ENCODE peak calls at places on chromosomes 2 and 18, in four cellular contexts. G is GM12878, J is IMR-90, E is K562. A is an unnamed sample.

GRCh38 chr18:63964908-63965307 is 5.0 kb upstream of the SERPINB8 start:
- DNase-seq in G (no peak), J (no peak), E (no peak), A (no peak)

GRCh38 chr2:121015971-121016485 is 269.0 kb downstream of the TFCP2L1 start:
- DNase-seq in G (no peak), J (no peak), E (no peak), A (no peak)

GRCh38 chr2:150127995-150128394 is 359.5 kb downstream of the RND3 start:
- DNase-seq in G (no peak), J (peak), E (no peak), A (no peak)

GRCh38 chr18:44586782-44587524 is 93.7 kb upstream of the SETBP1 start:
- DNase-seq in G (no peak), J (no peak), E (no peak), A (peak)

GRCh38 chr2:240604291-240604938 is 17.9 kb downstream of the CAPN10 start:
- DNase-seq in G (no peak), J (peak), E (peak), A (peak)

GRCh38 chr2:146457221-146457620 is 1387.6 kb upstream of the ACVR2A start:
- DNase-seq in G (no peak), J (no peak), E (no peak), A (no peak)

GRCh38 chr2:8214221-8214620 is 467.6 kb upstream of the ID2 start:
- DNase-seq in G (no peak), J (peak), E (no peak), A (no peak)

GRCh38 chr18:65363911-65364632 is 386.7 kb upstream of the CDH7 start:
- DNase-seq in G (no peak), J (no peak), E (no peak), A (no peak)

GRCh38 chr2:169716229-169716886 is 17.3 kb upstream of the KLHL23 start:
- DNase-seq in G (no peak), J (peak), E (peak), A (peak)

GRCh38 chr2:148875387-148876051 is 492 bp downstream of the KIF5C start:
- DNase-seq in G (no peak), J (no peak), E (no peak), A (peak)

GRCh38 chr2:237229905-237230304 is 144.2 kb downstream of the COPS8 start:
- DNase-seq in G (no peak), J (no peak), E (no peak), A (no peak)

GRCh38 chr18:45110577-45111506 is 430.2 kb downstream of the SETBP1 start:
- DNase-seq in G (no peak), J (no peak), E (no peak), A (no peak)

GRCh38 chr2:27380626-27381556 is at the start of gene ZNF513:
- DNase-seq in G (peak), J (peak), E (peak), A (peak)

GRCh38 chr2:70668432-70668831 is 99.6 kb downstream of the ADD2 start:
- DNase-seq in G (no peak), J (no peak), E (no peak), A (no peak)

GRCh38 chr2:161552015-161552414 is 72.2 kb upstream of the SLC4A10 start:
- DNase-seq in G (no peak), J (no peak), E (no peak), A (no peak)

GRCh38 chr2:128499367-128500135 is 180.9 kb upstream of the HS6ST1 start:
- DNase-seq in G (no peak), J (no peak), E (no peak), A (no peak)

GRCh38 chr2:121530210-121530562 is 494 bp upstream of the RNU4ATAC start:
- DNase-seq in G (peak), J (peak), E (peak), A (peak)

GRCh38 chr2:143397886-143398614 is 268.8 kb downstream of the ARHGAP15 start:
- DNase-seq in G (peak), J (peak), E (no peak), A (no peak)

GRCh38 chr18:74342416-74343043 is 26.9 kb downstream of the C18orf63 start:
- DNase-seq in G (no peak), J (peak), E (peak), A (peak)

GRCh38 chr2:195758846-195759245 is 101.8 kb downstream of the SLC39A10 start:
- DNase-seq in G (no peak), J (no peak), E (no peak), A (no peak)

GRCh38 chr18:54717673-54718435 is 110.4 kb upstream of the RAB27B start:
- DNase-seq in G (peak), J (no peak), E (no peak), A (peak)

GRCh38 chr2:242041816-242042215 is 172.3 kb downstream of the RTP5 start:
- DNase-seq in G (no peak), J (no peak), E (no peak), A (no peak)

GRCh38 chr2:228593992-228594391 is 412.5 kb upstream of the SPHKAP start:
- DNase-seq in G (no peak), J (no peak), E (no peak), A (no peak)

GRCh38 chr2:2743164-2743571 is 412.1 kb upstream of the MYT1L start:
- DNase-seq in G (no peak), J (peak), E (no peak), A (no peak)

GRCh38 chr2:199869653-199870052 is 18.7 kb upstream of the FTCDNL1 start:
- DNase-seq in G (no peak), J (no peak), E (no peak), A (no peak)
- TF ChIP-seq MXI1 in G (no peak), J (no peak), E (no peak), A (no peak)

GRCh38 chr2:55167630-55167967 is 64.5 kb downstream of the CLHC1 start:
- DNase-seq in G (no peak), J (no peak), E (no peak), A (no peak)
- TF ChIP-seq MXI1 in G (no peak), J (no peak), E (no peak), A (no peak)

DNA sequence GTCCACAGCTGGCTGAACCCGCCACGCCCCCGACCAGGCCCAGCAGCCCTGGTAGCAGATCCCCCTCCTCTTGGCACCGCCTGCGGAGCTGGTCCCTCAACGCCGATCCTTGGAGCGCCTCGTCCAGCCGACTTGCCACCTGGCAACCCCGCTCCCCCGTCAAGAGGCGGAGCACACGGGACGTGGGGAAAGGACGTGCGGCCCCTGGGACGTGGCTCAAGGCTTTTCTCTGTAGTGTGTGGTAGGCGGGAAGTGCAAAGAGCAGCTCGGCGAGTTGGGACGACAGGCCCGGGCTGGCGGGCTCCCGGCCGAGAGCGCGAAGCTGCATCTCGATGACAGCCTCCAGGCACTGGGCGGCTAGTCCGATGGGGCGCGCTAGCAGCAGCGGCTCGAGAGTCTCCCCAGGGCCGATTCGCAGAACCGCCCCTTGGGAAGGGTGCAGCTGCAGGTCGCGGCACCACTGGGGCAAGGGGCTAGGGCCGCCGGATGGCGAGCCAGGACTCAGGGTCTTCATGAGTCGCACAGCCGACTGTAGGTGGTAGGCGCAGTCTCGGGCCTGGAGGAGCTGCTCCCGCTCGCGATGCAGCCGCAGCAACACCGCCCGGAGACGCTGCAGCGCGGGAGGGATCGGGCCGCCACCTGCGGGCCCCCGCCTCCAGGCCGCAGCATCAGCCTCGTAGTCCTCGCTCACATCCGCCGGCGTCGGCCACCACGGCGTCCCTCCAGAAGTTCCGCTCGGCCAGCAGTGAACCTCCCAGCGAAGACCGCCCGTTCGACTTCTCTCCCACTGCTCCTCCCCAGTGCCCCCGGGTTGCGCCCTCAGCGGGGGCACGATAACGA is 617 bp downstream of the CCDC142 start:
- DNase-seq in G (no peak), J (no peak), E (peak), A (peak)
- TF ChIP-seq MXI1 in G (peak), J (peak), E (no peak), A (peak)

DNA sequence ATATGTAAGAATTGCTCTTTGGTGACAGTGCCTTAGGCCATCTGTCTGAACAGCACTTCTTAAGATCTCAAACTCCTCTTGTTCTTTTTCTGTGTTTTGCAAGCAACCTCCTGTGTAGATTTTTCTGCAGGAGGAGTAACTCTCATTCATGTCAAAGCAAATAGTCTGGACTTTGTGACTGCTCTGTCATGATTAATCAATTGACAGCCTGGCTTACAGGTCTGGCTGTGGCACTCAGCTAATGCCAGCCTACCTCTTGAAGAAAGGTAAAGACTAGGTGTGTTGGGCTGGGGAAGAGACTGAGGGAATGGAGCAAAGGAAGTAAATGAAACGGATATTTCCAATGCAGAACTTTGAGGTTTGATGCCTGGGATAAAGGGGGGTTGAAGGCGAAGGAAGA is 156.6 kb downstream of the CERS6 start:
- DNase-seq in G (no peak), J (no peak), E (no peak), A (no peak)
- TF ChIP-seq MXI1 in G (no peak), J (no peak), E (no peak), A (no peak)

GRCh38 chr2:168394262-168394661 is 61.8 kb upstream of the CERS6 start:
- DNase-seq in G (no peak), J (no peak), E (no peak), A (no peak)

GRCh38 chr2:168392797-168393196 is 63.3 kb upstream of the CERS6 start:
- DNase-seq in G (no peak), J (no peak), E (no peak), A (no peak)

GRCh38 chr2:168396131-168396530 is 59.9 kb upstream of the CERS6 start:
- DNase-seq in G (no peak), J (peak), E (no peak), A (no peak)

GRCh38 chr2:168397629-168398028 is 58.4 kb upstream of the CERS6 start:
- DNase-seq in G (no peak), J (no peak), E (no peak), A (no peak)

GRCh38 chr2:168392031-168392430 is 64.0 kb upstream of the CERS6 start:
- DNase-seq in G (no peak), J (no peak), E (no peak), A (peak)
- TF ChIP-seq MXI1 in G (no peak), J (no peak), E (no peak), A (no peak)

DNA sequence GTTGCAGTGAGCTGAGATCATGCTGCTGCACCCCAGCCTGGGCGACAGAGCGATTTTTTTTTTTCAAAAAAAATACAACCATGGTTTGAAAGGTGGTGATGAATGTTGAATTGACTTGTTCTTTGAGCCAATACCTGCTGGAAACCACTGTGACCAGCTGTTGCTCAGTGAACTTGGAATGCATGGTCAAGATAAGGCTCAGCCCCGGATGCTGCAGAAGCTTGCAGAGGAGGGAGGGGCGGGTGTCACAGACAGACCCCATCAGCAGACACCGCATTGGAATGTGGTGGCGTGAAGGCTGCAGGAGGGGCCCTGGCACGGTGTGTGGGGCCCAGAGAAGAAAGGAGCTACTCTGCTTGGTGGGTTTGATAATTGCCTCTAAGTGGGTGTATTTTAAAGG is 91.6 kb downstream of the ITGB1BP1 start:
- DNase-seq in G (no peak), J (peak), E (peak), A (no peak)
- TF ChIP-seq MXI1 in G (no peak), J (no peak), E (no peak), A (no peak)

GRCh38 chr2:129730979-129731378 is 248.5 kb upstream of the RAB6C start:
- DNase-seq in G (no peak), J (no peak), E (no peak), A (no peak)
- TF ChIP-seq MXI1 in G (no peak), J (no peak), E (no peak), A (no peak)

DNA sequence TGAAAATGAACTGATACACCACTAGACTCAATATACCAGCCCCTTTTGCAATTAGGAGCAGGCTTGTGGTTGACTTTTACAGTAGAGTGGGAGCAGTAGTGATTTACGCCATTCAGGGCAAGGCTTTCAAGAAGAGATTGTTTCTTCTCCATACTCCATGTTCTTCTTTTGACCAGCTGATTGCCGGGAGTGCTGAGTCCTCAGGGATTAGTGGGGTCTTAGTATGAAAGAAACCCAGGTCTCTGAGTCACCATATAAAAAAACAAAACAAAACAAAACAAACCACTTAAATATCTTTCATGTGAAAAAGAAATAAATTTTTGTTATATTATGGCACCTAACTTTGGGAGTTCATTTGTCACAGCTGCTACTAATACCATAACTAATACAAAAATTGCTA is 465.6 kb upstream of the TRIB2 start:
- DNase-seq in G (no peak), J (no peak), E (no peak), A (no peak)
- TF ChIP-seq MXI1 in G (no peak), J (no peak), E (no peak), A (no peak)